ENCODE peak calls at places on chromosome 6, in four cellular contexts. U is mammary epithelial cell, Z is mucosa of descending colon, N is transverse colon. A is an unnamed sample.
A peak's percentile ranks its signal among the peaks of the same experiment; 100 is the strongest.

GRCh38 chr6:34177181-34177591 is 31.3 kb upstream of the GRM4 start:
- DNase-seq in U (no peak), Z (no peak), N (no peak), A (no peak)

GRCh38 chr6:69825904-69826303 is 29.1 kb upstream of the LMBRD1 start:
- DNase-seq in U (no peak), Z (no peak), N (no peak), A (no peak)

GRCh38 chr6:136086686-136087085 is 163.4 kb downstream of the MTFR2 start:
- DNase-seq in U (no peak), Z (no peak), N (no peak), A (no peak)

GRCh38 chr6:46796842-46797241 is 3.7 kb downstream of the MEP1A start:
- DNase-seq in U (peak; percentile 89), Z (no peak), N (no peak), A (no peak)

GRCh38 chr6:14655990-14656640 is 538.5 kb downstream of the CD83 start:
- DNase-seq in U (no peak), Z (no peak), N (no peak), A (peak; percentile 61)

GRCh38 chr6:14068133-14068532 is 49.4 kb upstream of the CD83 start:
- DNase-seq in U (peak; percentile 85), Z (no peak), N (no peak), A (no peak)

GRCh38 chr6:29516108-29516507 is 28.4 kb upstream of the MAS1L start:
- DNase-seq in U (peak; percentile 93), Z (no peak), N (no peak), A (no peak)

GRCh38 chr6:40845588-40845987 is 193.4 kb downstream of the UNC5CL start:
- DNase-seq in U (peak; percentile 30), Z (peak; percentile 61), N (peak; percentile 12), A (peak; percentile 36)

GRCh38 chr6:40960784-40961430 is 78.1 kb downstream of the UNC5CL start:
- DNase-seq in U (peak; percentile 52), Z (no peak), N (no peak), A (no peak)

GRCh38 chr6:39848171-39848570 is 56.0 kb downstream of the DAAM2 start:
- DNase-seq in U (no peak), Z (no peak), N (no peak), A (no peak)

GRCh38 chr6:319177-320131 is 27.2 kb downstream of the DUSP22 start:
- DNase-seq in U (no peak), Z (no peak), N (no peak), A (no peak)
- H3K36me3 ChIP-seq in U (no peaks in the 10 kb centered on the region), Z (no peaks in the 10 kb centered on the region), N (no peaks in the 10 kb centered on the region), A (peaks cover 28% of the 10 kb centered on the region)

DNA sequence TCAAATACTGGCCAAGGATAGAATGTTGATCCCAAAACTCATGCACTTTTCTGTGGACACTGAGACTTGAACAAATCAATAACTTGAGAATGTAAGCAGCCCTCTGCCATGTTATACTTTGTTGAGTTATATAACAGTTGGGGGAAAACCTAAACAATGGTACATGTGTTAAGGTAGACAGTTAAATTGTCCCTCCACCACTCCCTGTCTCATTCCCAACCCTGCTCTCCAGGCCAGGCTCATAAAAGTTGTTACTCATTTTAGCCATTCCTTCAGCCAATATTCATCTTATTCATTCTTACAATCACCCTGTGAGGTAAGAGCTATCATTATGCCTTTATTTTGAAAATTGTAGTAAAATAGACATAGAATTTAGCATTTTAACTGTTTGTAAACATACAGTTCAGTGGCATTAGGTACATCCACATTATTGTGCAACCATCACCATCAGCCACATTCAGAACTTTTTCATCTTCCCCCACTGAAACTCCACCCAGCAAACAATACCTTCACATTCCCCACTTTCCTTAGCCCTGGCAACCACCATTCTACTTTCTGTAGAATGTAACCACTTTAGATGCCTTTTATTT is 38.2 kb upstream of the IER3 start:
- DNase-seq in U (peak; percentile 79), Z (no peak), N (no peak), A (no peak)
- H3K4me3 ChIP-seq in U (no peak overlapping the region), Z (no peak overlapping the region), N (no peak overlapping the region), A (no peak overlapping the region)

DNA sequence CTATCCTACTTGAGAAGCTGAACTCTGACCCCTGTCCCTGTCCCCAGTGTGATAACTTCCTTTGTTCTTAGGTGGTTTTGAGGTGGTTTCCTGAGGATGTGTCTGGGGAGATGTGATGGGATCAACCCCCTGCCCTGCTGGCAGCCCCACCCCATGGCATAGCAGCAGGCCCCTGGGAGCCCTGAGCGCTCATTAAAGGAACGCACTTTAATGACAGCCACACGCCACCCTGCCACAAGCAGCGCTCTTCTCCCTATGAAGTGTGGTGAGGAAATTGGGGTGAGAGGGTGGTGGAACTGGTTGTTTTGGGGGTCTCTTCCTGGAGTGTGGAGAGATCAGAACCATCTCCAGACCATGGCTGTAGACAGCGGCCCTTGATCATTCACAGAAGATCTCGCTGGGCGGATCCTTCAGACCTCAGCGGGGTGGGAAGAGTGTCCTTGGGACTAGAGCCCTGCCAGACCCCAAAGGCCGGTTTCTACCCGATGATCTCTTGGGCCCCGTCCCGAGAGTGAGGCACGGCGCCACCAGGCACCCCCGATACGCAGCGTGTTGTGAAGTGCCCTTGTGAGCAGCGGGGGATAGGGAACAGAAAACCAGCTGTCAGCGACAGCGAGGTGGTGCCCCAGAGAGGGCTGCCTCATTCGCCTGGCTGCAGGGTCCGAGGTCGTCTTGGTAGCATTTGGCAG is 45.4 kb downstream of the SYNJ2 start:
- DNase-seq in U (no peak), Z (no peak), N (no peak), A (no peak)
- TF ChIP-seq CTCF in U (no peak), Z (no peak), N (no peak), A (no peak)

GRCh38 chr6:43572015-43572414 is 3.8 kb downstream of the XPO5 start:
- DNase-seq in U (no peak), Z (no peak), N (no peak), A (no peak)
- H3K36me3 ChIP-seq in U (peaks cover 39% of the 10 kb centered on the region), Z (peaks cover under 1% of the 10 kb centered on the region), N (peaks cover 36% of the 10 kb centered on the region), A (peaks cover 64% of the 10 kb centered on the region)

GRCh38 chr6:63352587-63353281 is 33.0 kb upstream of the LGSN start:
- DNase-seq in U (peak; percentile 22), Z (peak; percentile 64), N (peak; percentile 37), A (peak; percentile 89)
- H3K4me3 ChIP-seq in U (no peak overlapping the region), Z (no peak overlapping the region), N (no peak overlapping the region), A (peak overlapping the region; percentile 48)

GRCh38 chr6:140567469-140567868 is 1193.0 kb upstream of the CITED2 start:
- DNase-seq in U (no peak), Z (no peak), N (no peak), A (no peak)
- TF ChIP-seq CTCF in U (no peak), Z (no peak), N (no peak), A (no peak)

A was measured in OCI-LY7.